ENCODE peak calls at places on chromosomes 11 and 22, in eight cellular contexts. Z is right lobe of liver, G is tibial nerve, Q is upper lobe of right lung, T is vagina, H is GM23338, X is uterus, O is fibroblast of lung. L is an unnamed sample.

GRCh38 chr22:45179276-45180049 is 15.7 kb downstream of the NUP50 start:
- DNase-seq in X (no peak), Z (no peak), T (no peak), H (no peak), O (no peak), Q (no peak), G (no peak), L (no peak)

GRCh38 chr22:44710474-44711235 is 8.7 kb downstream of the PRR5 start:
- DNase-seq in H (no peak), X (no peak), T (no peak), Z (no peak), Q (no peak), G (no peak), O (no peak), L (no peak)

GRCh38 chr11:68258363-68258765 is 13.4 kb downstream of the C11orf24 start:
- DNase-seq in X (no peak), H (no peak), Q (no peak), G (no peak), Z (peak), O (no peak), T (no peak), L (no peak)

GRCh38 chr11:72439455-72439854 is 5.1 kb upstream of the CLPB start:
- DNase-seq in O (peak), G (no peak), H (no peak), Z (no peak), T (no peak), Q (no peak), X (no peak), L (no peak)

GRCh38 chr22:37233751-37234631 is 10.1 kb downstream of the RAC2 start:
- DNase-seq in Z (no peak), T (no peak), H (no peak), G (no peak), X (no peak), O (no peak), Q (no peak), L (no peak)

GRCh38 chr11:12435264-12435663 is 57.9 kb downstream of the PARVA start:
- DNase-seq in T (no peak), H (no peak), G (no peak), O (no peak), X (no peak), Q (no peak), Z (no peak), L (no peak)

GRCh38 chr22:49237279-49237678 is 590.4 kb downstream of the BRD1 start:
- DNase-seq in X (no peak), H (no peak), O (no peak), G (no peak), Q (no peak), Z (no peak), T (peak), L (no peak)

GRCh38 chr11:35177370-35177769 is 38.4 kb downstream of the CD44 start:
- DNase-seq in X (no peak), T (no peak), H (no peak), Z (no peak), G (no peak), O (peak), Q (no peak), L (no peak)

GRCh38 chr11:86209806-86210657 is 34.5 kb upstream of the EED start:
- DNase-seq in Q (no peak), H (no peak), Z (no peak), G (no peak), O (no peak), X (no peak), T (no peak), L (no peak)

GRCh38 chr11:75633409-75634011 is 35.3 kb downstream of the MAP6 start:
- DNase-seq in G (no peak), H (peak), Q (no peak), Z (no peak), X (no peak), T (no peak), O (no peak), L (no peak)

GRCh38 chr11:17287058-17287457 is 10.5 kb downstream of the NUCB2 start:
- DNase-seq in H (no peak), X (no peak), Q (no peak), Z (no peak), O (no peak), T (no peak), G (no peak), L (no peak)

GRCh38 chr22:48327721-48328120 is 1500.0 kb downstream of the BRD1 start:
- DNase-seq in Q (no peak), X (no peak), G (no peak), H (no peak), T (no peak), O (no peak), Z (peak), L (no peak)

GRCh38 chr11:38824573-38824972 is 2226.5 kb upstream of the RAG2 start:
- DNase-seq in T (no peak), Q (no peak), G (no peak), X (no peak), Z (no peak), H (peak), O (peak), L (no peak)

GRCh38 chr22:42680648-42681047 is 31.5 kb upstream of the CYB5R3 start:
- DNase-seq in H (no peak), Z (no peak), G (no peak), O (peak), X (peak), Q (no peak), T (no peak), L (no peak)

GRCh38 chr11:111500481-111500880 is 11.7 kb downstream of the BTG4 start:
- DNase-seq in X (no peak), H (no peak), T (no peak), G (no peak), O (no peak), Q (no peak), Z (no peak), L (no peak)

GRCh38 chr11:33034983-33035382 is 4.4 kb upstream of the TCP11L1 start:
- DNase-seq in G (no peak), O (no peak), H (no peak), T (no peak), Q (no peak), Z (no peak), X (no peak), L (no peak)

GRCh38 chr11:107198490-107199007 is 180.3 kb upstream of the GUCY1A2 start:
- DNase-seq in Q (no peak), O (no peak), G (no peak), Z (no peak), X (no peak), T (no peak), H (no peak), L (no peak)

GRCh38 chr11:13169709-13170108 is 107.9 kb upstream of the BMAL1 start:
- DNase-seq in O (peak), T (no peak), H (no peak), G (no peak), X (no peak), Z (no peak), Q (no peak), L (no peak)

GRCh38 chr11:61777234-61778090 is 14.9 kb downstream of the TMEM258 start:
- DNase-seq in Q (no peak), T (no peak), O (no peak), G (no peak), X (no peak), H (peak), Z (peak), L (no peak)

GRCh38 chr11:112925516-112926310 is 35.5 kb upstream of the NCAM1 start:
- DNase-seq in O (no peak), X (no peak), H (no peak), T (no peak), G (no peak), Z (no peak), Q (no peak), L (no peak)

GRCh38 chr11:58577441-58578135 is 1.3 kb upstream of the ZFP91 start:
- DNase-seq in G (peak), Z (peak), Q (peak), H (no peak), X (no peak), O (peak), T (no peak), L (peak)

GRCh38 chr11:133907841-133908241 is 48.9 kb downstream of the IGSF9B start:
- DNase-seq in X (no peak), H (no peak), O (no peak), T (no peak), Z (peak), Q (peak), G (no peak), L (no peak)

GRCh38 chr11:133910101-133910500 is 46.7 kb downstream of the IGSF9B start:
- DNase-seq in Q (no peak), Z (no peak), X (no peak), H (no peak), G (no peak), T (no peak), O (no peak), L (no peak)

GRCh38 chr11:133908827-133909226 is 47.9 kb downstream of the IGSF9B start:
- DNase-seq in Z (peak), T (no peak), G (no peak), H (no peak), O (no peak), X (no peak), Q (no peak), L (no peak)

GRCh38 chr11:133913761-133914160 is 43.0 kb downstream of the IGSF9B start:
- DNase-seq in Z (no peak), Q (no peak), G (no peak), H (no peak), O (no peak), T (no peak), X (no peak), L (no peak)

GRCh38 chr11:133911169-133911568 is 45.6 kb downstream of the IGSF9B start:
- DNase-seq in O (no peak), H (no peak), X (no peak), T (no peak), Q (no peak), Z (no peak), G (no peak), L (no peak)
- TF ChIP-seq CTCF in O (no peak), H (peak), X (no peak), T (no peak), Q (no peak), Z (no peak), G (no peak), L (no peak)

DNA sequence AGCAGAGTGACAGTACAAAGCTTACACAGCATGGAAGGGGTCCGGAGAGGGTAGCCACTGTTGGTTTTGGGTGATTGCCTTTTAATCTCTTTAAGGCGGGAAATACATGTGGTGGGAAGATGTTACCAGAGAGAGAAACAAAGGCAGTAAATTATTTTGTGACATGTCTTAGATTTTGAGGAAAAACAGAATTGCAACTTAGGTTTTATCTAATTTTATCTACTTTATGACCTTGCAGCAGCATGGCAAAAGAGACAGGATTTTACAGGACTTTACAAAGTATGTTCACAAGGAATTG is 1.9 kb downstream of the IFITM2 start:
- DNase-seq in G (no peak), Q (no peak), H (no peak), X (no peak), Z (no peak), T (no peak), O (no peak), L (no peak)
- H3K4me3 ChIP-seq in G (peak), Q (peak), H (peak), X (peak), Z (peak), T (peak), O (peak), L (peak)

GRCh38 chr11:63639195-63639832 is 25.1 kb upstream of the PLAAT3 start:
- DNase-seq in Z (no peak), T (no peak), H (peak), G (no peak), Q (no peak), O (peak), X (no peak), L (no peak)
- TF ChIP-seq CTCF in Z (peak), T (no peak), H (no peak), G (no peak), Q (peak), O (no peak), X (peak), L (peak)

GRCh38 chr11:128686745-128687177 is 7.1 kb upstream of the FLI1 start:
- DNase-seq in H (peak), G (no peak), O (peak), Q (peak), T (no peak), Z (peak), X (no peak), L (no peak)

GRCh38 chr11:128688896-128689546 is 4.9 kb upstream of the FLI1 start:
- DNase-seq in T (no peak), G (no peak), H (peak), Z (no peak), X (no peak), O (no peak), Q (no peak), L (no peak)

GRCh38 chr11:128687321-128687720 is 6.6 kb upstream of the FLI1 start:
- DNase-seq in O (no peak), Z (peak), H (peak), G (no peak), Q (peak), T (no peak), X (no peak), L (no peak)

GRCh38 chr11:128689586-128689945 is 4.3 kb upstream of the FLI1 start:
- DNase-seq in Z (peak), O (no peak), X (no peak), G (no peak), H (peak), T (no peak), Q (no peak), L (no peak)

GRCh38 chr11:128688031-128688713 is 5.7 kb upstream of the FLI1 start:
- DNase-seq in X (no peak), T (no peak), Z (no peak), H (peak), Q (no peak), O (no peak), G (no peak), L (no peak)
- H3K4me3 ChIP-seq in X (no peak), T (no peak), Z (no peak), H (peak), Q (no peak), O (no peak), G (no peak), L (no peak)

DNA sequence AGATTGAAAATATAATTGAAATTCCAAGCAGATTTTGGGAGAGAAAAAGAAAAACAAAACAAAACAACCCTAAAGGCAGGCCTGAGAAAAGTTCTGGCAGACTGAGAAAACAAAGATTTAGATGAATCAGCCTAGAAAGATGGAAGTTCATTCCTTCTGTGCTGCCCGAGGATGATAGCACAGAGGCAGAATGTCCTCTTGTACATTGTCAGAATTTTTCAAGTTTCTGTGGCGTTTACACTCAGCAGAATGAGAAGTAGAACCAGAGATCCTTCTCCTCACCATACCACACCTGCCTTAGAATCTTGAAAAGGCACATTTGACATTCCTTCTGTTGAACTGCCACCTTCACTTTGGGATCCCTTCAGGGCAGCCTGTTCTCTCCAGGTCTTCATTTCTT is 62.5 kb upstream of the IZUMO1R start:
- DNase-seq in Z (no peak), O (no peak), H (no peak), T (no peak), Q (no peak), X (no peak), G (no peak), L (no peak)
- TF ChIP-seq CTCF in Z (no peak), O (no peak), H (no peak), T (no peak), Q (no peak), X (no peak), G (no peak), L (no peak)

GRCh38 chr22:20995329-20996030 is 6.4 kb downstream of the THAP7 start:
- DNase-seq in X (no peak), T (no peak), G (no peak), Q (no peak), H (no peak), O (no peak), Z (no peak), L (no peak)
- H3K4me3 ChIP-seq in X (no peak), T (no peak), G (no peak), Q (no peak), H (no peak), O (no peak), Z (no peak), L (no peak)

GRCh38 chr22:32918741-32919140 is 117.2 kb downstream of the TIMP3 start:
- DNase-seq in O (no peak), X (no peak), Q (no peak), Z (no peak), G (no peak), T (no peak), H (no peak), L (no peak)
- TF ChIP-seq CTCF in O (no peak), X (no peak), Q (no peak), Z (no peak), G (no peak), T (no peak), H (no peak), L (no peak)

DNA sequence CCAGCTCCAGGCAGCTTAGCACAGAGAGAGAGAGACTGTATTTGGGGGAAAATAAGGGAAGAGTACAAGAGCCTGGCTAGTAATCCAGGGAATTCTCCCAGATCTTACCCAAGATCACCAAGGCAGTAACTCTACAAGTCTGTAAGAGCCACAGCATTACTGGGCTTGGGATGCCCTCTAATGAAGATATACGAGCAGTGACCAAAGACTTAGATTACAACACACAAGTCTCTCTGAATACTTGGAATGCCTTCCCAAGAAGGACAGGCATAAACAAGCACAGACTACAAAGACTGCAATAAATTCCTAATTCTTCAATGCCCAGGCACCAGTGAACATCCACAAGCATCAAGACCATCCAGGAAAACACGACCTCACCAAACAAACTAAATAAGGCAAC is 17.7 kb downstream of the DNAJC24 start:
- DNase-seq in H (peak), G (no peak), X (no peak), T (no peak), Q (no peak), Z (no peak), O (no peak), L (no peak)
- H3K4me3 ChIP-seq in H (no peak), G (no peak), X (no peak), T (no peak), Q (no peak), Z (no peak), O (no peak), L (no peak)

GRCh38 chr22:27327981-27328721 is 473.4 kb downstream of the MN1 start:
- DNase-seq in X (no peak), Q (no peak), H (no peak), O (no peak), Z (no peak), G (no peak), T (peak), L (no peak)
- TF ChIP-seq CTCF in X (no peak), Q (no peak), H (peak), O (no peak), Z (no peak), G (no peak), T (no peak), L (no peak)

GRCh38 chr11:74593463-74593862 is 1.1 kb downstream of the POLD3 start:
- DNase-seq in T (no peak), G (no peak), H (no peak), Q (no peak), O (no peak), X (no peak), Z (no peak), L (no peak)

GRCh38 chr11:74592441-74593362 is at the start of gene POLD3:
- DNase-seq in G (peak), O (peak), Q (peak), X (peak), Z (peak), H (peak), T (peak), L (peak)

GRCh38 chr11:74592063-74592440 is 330 bp upstream of the POLD3 start:
- DNase-seq in G (no peak), H (no peak), O (no peak), T (no peak), Q (no peak), Z (no peak), X (no peak), L (no peak)
- H3K4me3 ChIP-seq in G (peak), H (peak), O (peak), T (peak), Q (peak), Z (peak), X (peak), L (peak)

L was measured in tibial artery.